ENCODE peak calls at places on chromosomes 5 and 9, in nine cellular contexts. One of them, this sample, is unnamed.

GRCh38 chr9:93098236-93098946 is 2.4 kb downstream of the CARD19 start:
- ATAC-seq in stimulated activated naive B cell treated with anti-CD40 and anti-IgM and Interleukin-4, amounts not matched to agents 10 μg/mL and 1 μg/mL and 100 μg/mL, for 72 hours: peak
- ATAC-seq in esophagus mucosa: peak
- ATAC-seq in activated T-cell treated with anti-CD3 and anti-CD28 coated beads, Interleukin-2, amount 50 U/mL, for 4 hours: peak
- ATAC-seq in left lung: peak
- ATAC-seq in RWPE2: peak
- ATAC-seq in activated CD4-positive, CD25-positive, alpha-beta regulatory T cell treated with anti-CD3 and anti-CD28 coated beads, Interleukin-2, amount 50 U/mL, for 24 hours: no peak
- ATAC-seq in aorta: peak
- ATAC-seq in stimulated activated naive CD8-positive, alpha-beta T cell treated with anti-CD3 and anti-CD28 coated beads, Interleukin-15, amount 100 ng/mL, for 72 hours: peak
- ATAC-seq in this sample: peak

GRCh38 chr9:133415107-133415506 is 2.7 kb downstream of the REXO4 start:
- ATAC-seq in stimulated activated naive B cell treated with anti-CD40 and anti-IgM and Interleukin-4, amounts not matched to agents 10 μg/mL and 1 μg/mL and 100 μg/mL, for 72 hours: no peak
- ATAC-seq in activated CD4-positive, CD25-positive, alpha-beta regulatory T cell treated with anti-CD3 and anti-CD28 coated beads, Interleukin-2, amount 50 U/mL, for 24 hours: no peak
- ATAC-seq in activated T-cell treated with anti-CD3 and anti-CD28 coated beads, Interleukin-2, amount 50 U/mL, for 4 hours: no peak
- ATAC-seq in aorta: no peak
- ATAC-seq in left lung: no peak
- ATAC-seq in stimulated activated naive CD8-positive, alpha-beta T cell treated with anti-CD3 and anti-CD28 coated beads, Interleukin-15, amount 100 ng/mL, for 72 hours: no peak
- ATAC-seq in esophagus mucosa: no peak
- ATAC-seq in RWPE2: no peak
- ATAC-seq in this sample: no peak

GRCh38 chr9:25421560-25421959 is 256.7 kb downstream of the TUSC1 start:
- ATAC-seq in stimulated activated naive CD8-positive, alpha-beta T cell treated with anti-CD3 and anti-CD28 coated beads, Interleukin-15, amount 100 ng/mL, for 72 hours: no peak
- ATAC-seq in esophagus mucosa: no peak
- ATAC-seq in stimulated activated naive B cell treated with anti-CD40 and anti-IgM and Interleukin-4, amounts not matched to agents 10 μg/mL and 1 μg/mL and 100 μg/mL, for 72 hours: no peak
- ATAC-seq in activated CD4-positive, CD25-positive, alpha-beta regulatory T cell treated with anti-CD3 and anti-CD28 coated beads, Interleukin-2, amount 50 U/mL, for 24 hours: no peak
- ATAC-seq in aorta: no peak
- ATAC-seq in activated T-cell treated with anti-CD3 and anti-CD28 coated beads, Interleukin-2, amount 50 U/mL, for 4 hours: no peak
- ATAC-seq in left lung: no peak
- ATAC-seq in RWPE2: no peak
- ATAC-seq in this sample: no peak

GRCh38 chr5:17314907-17315471 is 97.6 kb downstream of the BASP1 start:
- ATAC-seq in stimulated activated naive CD8-positive, alpha-beta T cell treated with anti-CD3 and anti-CD28 coated beads, Interleukin-15, amount 100 ng/mL, for 72 hours: no peak
- ATAC-seq in stimulated activated naive B cell treated with anti-CD40 and anti-IgM and Interleukin-4, amounts not matched to agents 10 μg/mL and 1 μg/mL and 100 μg/mL, for 72 hours: no peak
- ATAC-seq in left lung: no peak
- ATAC-seq in esophagus mucosa: no peak
- ATAC-seq in activated CD4-positive, CD25-positive, alpha-beta regulatory T cell treated with anti-CD3 and anti-CD28 coated beads, Interleukin-2, amount 50 U/mL, for 24 hours: no peak
- ATAC-seq in aorta: no peak
- ATAC-seq in activated T-cell treated with anti-CD3 and anti-CD28 coated beads, Interleukin-2, amount 50 U/mL, for 4 hours: no peak
- ATAC-seq in RWPE2: no peak
- ATAC-seq in this sample: no peak

GRCh38 chr5:141826674-141827073 is 51.5 kb downstream of the PCDH1 start:
- ATAC-seq in esophagus mucosa: no peak
- ATAC-seq in RWPE2: no peak
- ATAC-seq in left lung: no peak
- ATAC-seq in stimulated activated naive B cell treated with anti-CD40 and anti-IgM and Interleukin-4, amounts not matched to agents 10 μg/mL and 1 μg/mL and 100 μg/mL, for 72 hours: no peak
- ATAC-seq in stimulated activated naive CD8-positive, alpha-beta T cell treated with anti-CD3 and anti-CD28 coated beads, Interleukin-15, amount 100 ng/mL, for 72 hours: no peak
- ATAC-seq in aorta: no peak
- ATAC-seq in activated T-cell treated with anti-CD3 and anti-CD28 coated beads, Interleukin-2, amount 50 U/mL, for 4 hours: no peak
- ATAC-seq in activated CD4-positive, CD25-positive, alpha-beta regulatory T cell treated with anti-CD3 and anti-CD28 coated beads, Interleukin-2, amount 50 U/mL, for 24 hours: no peak
- ATAC-seq in this sample: no peak

GRCh38 chr9:133769511-133770075 is 31.4 kb upstream of the SARDH start:
- ATAC-seq in stimulated activated naive CD8-positive, alpha-beta T cell treated with anti-CD3 and anti-CD28 coated beads, Interleukin-15, amount 100 ng/mL, for 72 hours: peak
- ATAC-seq in left lung: no peak
- ATAC-seq in stimulated activated naive B cell treated with anti-CD40 and anti-IgM and Interleukin-4, amounts not matched to agents 10 μg/mL and 1 μg/mL and 100 μg/mL, for 72 hours: no peak
- ATAC-seq in aorta: peak
- ATAC-seq in esophagus mucosa: peak
- ATAC-seq in activated CD4-positive, CD25-positive, alpha-beta regulatory T cell treated with anti-CD3 and anti-CD28 coated beads, Interleukin-2, amount 50 U/mL, for 24 hours: no peak
- ATAC-seq in RWPE2: no peak
- ATAC-seq in activated T-cell treated with anti-CD3 and anti-CD28 coated beads, Interleukin-2, amount 50 U/mL, for 4 hours: no peak
- ATAC-seq in this sample: no peak

GRCh38 chr5:164184158-164184557 is 678.7 kb downstream of the MAT2B start:
- ATAC-seq in esophagus mucosa: no peak
- ATAC-seq in stimulated activated naive CD8-positive, alpha-beta T cell treated with anti-CD3 and anti-CD28 coated beads, Interleukin-15, amount 100 ng/mL, for 72 hours: no peak
- ATAC-seq in left lung: no peak
- ATAC-seq in stimulated activated naive B cell treated with anti-CD40 and anti-IgM and Interleukin-4, amounts not matched to agents 10 μg/mL and 1 μg/mL and 100 μg/mL, for 72 hours: no peak
- ATAC-seq in RWPE2: no peak
- ATAC-seq in activated CD4-positive, CD25-positive, alpha-beta regulatory T cell treated with anti-CD3 and anti-CD28 coated beads, Interleukin-2, amount 50 U/mL, for 24 hours: no peak
- ATAC-seq in aorta: no peak
- ATAC-seq in activated T-cell treated with anti-CD3 and anti-CD28 coated beads, Interleukin-2, amount 50 U/mL, for 4 hours: no peak
- ATAC-seq in this sample: no peak

GRCh38 chr9:35904966-35905781 is 828 bp upstream of the HRCT1 start:
- ATAC-seq in left lung: no peak
- ATAC-seq in activated CD4-positive, CD25-positive, alpha-beta regulatory T cell treated with anti-CD3 and anti-CD28 coated beads, Interleukin-2, amount 50 U/mL, for 24 hours: no peak
- ATAC-seq in activated T-cell treated with anti-CD3 and anti-CD28 coated beads, Interleukin-2, amount 50 U/mL, for 4 hours: no peak
- ATAC-seq in esophagus mucosa: no peak
- ATAC-seq in aorta: no peak
- ATAC-seq in RWPE2: peak
- ATAC-seq in stimulated activated naive B cell treated with anti-CD40 and anti-IgM and Interleukin-4, amounts not matched to agents 10 μg/mL and 1 μg/mL and 100 μg/mL, for 72 hours: no peak
- ATAC-seq in stimulated activated naive CD8-positive, alpha-beta T cell treated with anti-CD3 and anti-CD28 coated beads, Interleukin-15, amount 100 ng/mL, for 72 hours: peak
- ATAC-seq in this sample: no peak

GRCh38 chr9:131500377-131500776 is 2.3 kb upstream of the POMT1 start:
- ATAC-seq in stimulated activated naive CD8-positive, alpha-beta T cell treated with anti-CD3 and anti-CD28 coated beads, Interleukin-15, amount 100 ng/mL, for 72 hours: peak
- ATAC-seq in aorta: no peak
- ATAC-seq in activated CD4-positive, CD25-positive, alpha-beta regulatory T cell treated with anti-CD3 and anti-CD28 coated beads, Interleukin-2, amount 50 U/mL, for 24 hours: peak
- ATAC-seq in left lung: no peak
- ATAC-seq in RWPE2: no peak
- ATAC-seq in activated T-cell treated with anti-CD3 and anti-CD28 coated beads, Interleukin-2, amount 50 U/mL, for 4 hours: peak
- ATAC-seq in stimulated activated naive B cell treated with anti-CD40 and anti-IgM and Interleukin-4, amounts not matched to agents 10 μg/mL and 1 μg/mL and 100 μg/mL, for 72 hours: no peak
- ATAC-seq in esophagus mucosa: no peak
- ATAC-seq in this sample: peak

GRCh38 chr9:126373241-126373640 is 46.6 kb downstream of the MVB12B start:
- ATAC-seq in stimulated activated naive CD8-positive, alpha-beta T cell treated with anti-CD3 and anti-CD28 coated beads, Interleukin-15, amount 100 ng/mL, for 72 hours: peak
- ATAC-seq in stimulated activated naive B cell treated with anti-CD40 and anti-IgM and Interleukin-4, amounts not matched to agents 10 μg/mL and 1 μg/mL and 100 μg/mL, for 72 hours: no peak
- ATAC-seq in aorta: no peak
- ATAC-seq in esophagus mucosa: no peak
- ATAC-seq in RWPE2: peak
- ATAC-seq in left lung: peak
- ATAC-seq in activated T-cell treated with anti-CD3 and anti-CD28 coated beads, Interleukin-2, amount 50 U/mL, for 4 hours: no peak
- ATAC-seq in activated CD4-positive, CD25-positive, alpha-beta regulatory T cell treated with anti-CD3 and anti-CD28 coated beads, Interleukin-2, amount 50 U/mL, for 24 hours: no peak
- ATAC-seq in this sample: no peak

GRCh38 chr5:141760193-141760592 is 78.2 kb upstream of the ARAP3 start:
- ATAC-seq in activated CD4-positive, CD25-positive, alpha-beta regulatory T cell treated with anti-CD3 and anti-CD28 coated beads, Interleukin-2, amount 50 U/mL, for 24 hours: no peak
- ATAC-seq in stimulated activated naive B cell treated with anti-CD40 and anti-IgM and Interleukin-4, amounts not matched to agents 10 μg/mL and 1 μg/mL and 100 μg/mL, for 72 hours: peak
- ATAC-seq in activated T-cell treated with anti-CD3 and anti-CD28 coated beads, Interleukin-2, amount 50 U/mL, for 4 hours: no peak
- ATAC-seq in stimulated activated naive CD8-positive, alpha-beta T cell treated with anti-CD3 and anti-CD28 coated beads, Interleukin-15, amount 100 ng/mL, for 72 hours: no peak
- ATAC-seq in RWPE2: no peak
- ATAC-seq in esophagus mucosa: no peak
- ATAC-seq in left lung: no peak
- ATAC-seq in aorta: no peak
- ATAC-seq in this sample: no peak

GRCh38 chr9:133147412-133148271 is 16.1 kb downstream of the GBGT1 start:
- ATAC-seq in RWPE2: peak
- ATAC-seq in activated T-cell treated with anti-CD3 and anti-CD28 coated beads, Interleukin-2, amount 50 U/mL, for 4 hours: no peak
- ATAC-seq in aorta: peak
- ATAC-seq in stimulated activated naive B cell treated with anti-CD40 and anti-IgM and Interleukin-4, amounts not matched to agents 10 μg/mL and 1 μg/mL and 100 μg/mL, for 72 hours: peak
- ATAC-seq in activated CD4-positive, CD25-positive, alpha-beta regulatory T cell treated with anti-CD3 and anti-CD28 coated beads, Interleukin-2, amount 50 U/mL, for 24 hours: no peak
- ATAC-seq in stimulated activated naive CD8-positive, alpha-beta T cell treated with anti-CD3 and anti-CD28 coated beads, Interleukin-15, amount 100 ng/mL, for 72 hours: peak
- ATAC-seq in left lung: peak
- ATAC-seq in esophagus mucosa: peak
- ATAC-seq in this sample: peak

GRCh38 chr9:115395511-115396021 is 277.6 kb upstream of the TNC start:
- ATAC-seq in activated CD4-positive, CD25-positive, alpha-beta regulatory T cell treated with anti-CD3 and anti-CD28 coated beads, Interleukin-2, amount 50 U/mL, for 24 hours: no peak
- ATAC-seq in activated T-cell treated with anti-CD3 and anti-CD28 coated beads, Interleukin-2, amount 50 U/mL, for 4 hours: no peak
- ATAC-seq in left lung: peak
- ATAC-seq in esophagus mucosa: no peak
- ATAC-seq in aorta: no peak
- ATAC-seq in stimulated activated naive B cell treated with anti-CD40 and anti-IgM and Interleukin-4, amounts not matched to agents 10 μg/mL and 1 μg/mL and 100 μg/mL, for 72 hours: no peak
- ATAC-seq in RWPE2: peak
- ATAC-seq in stimulated activated naive CD8-positive, alpha-beta T cell treated with anti-CD3 and anti-CD28 coated beads, Interleukin-15, amount 100 ng/mL, for 72 hours: no peak
- ATAC-seq in this sample: no peak

GRCh38 chr9:129206921-129207320 is 28.9 kb upstream of the IER5L start:
- ATAC-seq in stimulated activated naive B cell treated with anti-CD40 and anti-IgM and Interleukin-4, amounts not matched to agents 10 μg/mL and 1 μg/mL and 100 μg/mL, for 72 hours: no peak
- ATAC-seq in RWPE2: no peak
- ATAC-seq in esophagus mucosa: no peak
- ATAC-seq in stimulated activated naive CD8-positive, alpha-beta T cell treated with anti-CD3 and anti-CD28 coated beads, Interleukin-15, amount 100 ng/mL, for 72 hours: no peak
- ATAC-seq in aorta: no peak
- ATAC-seq in activated CD4-positive, CD25-positive, alpha-beta regulatory T cell treated with anti-CD3 and anti-CD28 coated beads, Interleukin-2, amount 50 U/mL, for 24 hours: no peak
- ATAC-seq in activated T-cell treated with anti-CD3 and anti-CD28 coated beads, Interleukin-2, amount 50 U/mL, for 4 hours: no peak
- ATAC-seq in left lung: no peak
- ATAC-seq in this sample: no peak

GRCh38 chr5:53730938-53731337 is 170.5 kb downstream of the NDUFS4 start:
- ATAC-seq in esophagus mucosa: no peak
- ATAC-seq in stimulated activated naive CD8-positive, alpha-beta T cell treated with anti-CD3 and anti-CD28 coated beads, Interleukin-15, amount 100 ng/mL, for 72 hours: no peak
- ATAC-seq in stimulated activated naive B cell treated with anti-CD40 and anti-IgM and Interleukin-4, amounts not matched to agents 10 μg/mL and 1 μg/mL and 100 μg/mL, for 72 hours: peak
- ATAC-seq in left lung: no peak
- ATAC-seq in activated CD4-positive, CD25-positive, alpha-beta regulatory T cell treated with anti-CD3 and anti-CD28 coated beads, Interleukin-2, amount 50 U/mL, for 24 hours: no peak
- ATAC-seq in RWPE2: no peak
- ATAC-seq in aorta: no peak
- ATAC-seq in activated T-cell treated with anti-CD3 and anti-CD28 coated beads, Interleukin-2, amount 50 U/mL, for 4 hours: no peak
- ATAC-seq in this sample: no peak

This sample was measured in activated T-helper 17 cell treated with anti-CD3 and anti-CD28 coated beads, Interleukin-2, amount 50 U/mL, for 72 hours.